ENCODE peak calls at places on chromosome 1, in six cellular contexts. C is renal cortical epithelial cell, H is left ventricle myocardium superior, X is Calu3, A is astrocyte of the cerebellum, G is HTR-8/SVneo. L is an unnamed sample.

GRCh38 chr1:94389298-94389697 is 28.9 kb upstream of the ABCD3 start:
- DNase-seq in X (no peak), G (no peak), C (no peak), A (no peak), H (no peak), L (no peak)

GRCh38 chr1:241250465-241250864 is 106.5 kb downstream of the RGS7 start:
- DNase-seq in C (no peak), X (peak; percentile 8), A (no peak), G (no peak), H (no peak), L (no peak)

GRCh38 chr1:180586671-180587155 is 27.9 kb downstream of the OVAAL start:
- DNase-seq in H (no peak), X (peak; percentile 61), A (peak; percentile 24), C (peak; percentile 98), G (peak; percentile 31), L (no peak)

GRCh38 chr1:71948561-71948960 is 333.8 kb downstream of the NEGR1 start:
- DNase-seq in A (no peak), G (no peak), H (no peak), C (no peak), X (no peak), L (no peak)

GRCh38 chr1:153032677-153033308 is 1.8 kb downstream of the SPRR1B start:
- DNase-seq in H (no peak), C (peak; percentile 78), G (no peak), X (peak; percentile 80), A (no peak), L (no peak)

GRCh38 chr1:214427871-214428277 is 123.5 kb downstream of the PTPN14 start:
- DNase-seq in C (peak; percentile 99), G (peak; percentile 86), A (peak; percentile 68), H (no peak), X (peak; percentile 49), L (no peak)

GRCh38 chr1:67855444-67855843 is 22.2 kb upstream of the GNG12 start:
- DNase-seq in G (no peak), H (no peak), X (no peak), A (no peak), C (no peak), L (no peak)

GRCh38 chr1:207644479-207644851 is 468 bp upstream of the CR1L start:
- DNase-seq in X (no peak), A (no peak), C (no peak), H (no peak), G (no peak), L (no peak)

GRCh38 chr1:998051-998821 is 1.7 kb downstream of the HES4 start:
- DNase-seq in C (no peak), A (no peak), H (peak; percentile 45), G (no peak), X (no peak), L (no peak)